ENCODE peak calls at places on chromosomes 13 and 19, in eight cellular contexts. One of them, this sample, is unnamed.

GRCh38 chr19:17243340-17243853 is 2.3 kb downstream of the NR2F6 start:
- DNase-seq in psoas muscle: no peak
- DNase-seq in HepG2: peak
- DNase-seq in IMR-90: no peak
- DNase-seq in transverse colon: peak
- DNase-seq in Panc1: no peak
- DNase-seq in CD8-positive, alpha-beta T cell: no peak
- DNase-seq in MM.1S: no peak
- DNase-seq in this sample: no peak

GRCh38 chr19:50172726-50173125 is 9.6 kb upstream of the IZUMO2 start:
- DNase-seq in psoas muscle: no peak
- DNase-seq in HepG2: no peak
- DNase-seq in IMR-90: no peak
- DNase-seq in transverse colon: no peak
- DNase-seq in Panc1: no peak
- DNase-seq in CD8-positive, alpha-beta T cell: no peak
- DNase-seq in MM.1S: no peak
- DNase-seq in this sample: no peak

GRCh38 chr19:49997709-49998108 is 27.5 kb downstream of the VRK3 start:
- DNase-seq in psoas muscle: no peak
- DNase-seq in HepG2: peak
- DNase-seq in IMR-90: peak
- DNase-seq in transverse colon: no peak
- DNase-seq in Panc1: no peak
- DNase-seq in CD8-positive, alpha-beta T cell: no peak
- DNase-seq in MM.1S: peak
- DNase-seq in this sample: no peak

GRCh38 chr13:75635621-75636338 is at the start of gene LMO7:
- DNase-seq in psoas muscle: peak
- DNase-seq in HepG2: peak
- DNase-seq in IMR-90: peak
- DNase-seq in transverse colon: peak
- DNase-seq in Panc1: no peak
- DNase-seq in CD8-positive, alpha-beta T cell: peak
- DNase-seq in MM.1S: peak
- DNase-seq in this sample: peak

GRCh38 chr13:95571941-95572340 is 19.4 kb downstream of the CLDN10 start:
- DNase-seq in psoas muscle: no peak
- DNase-seq in HepG2: no peak
- DNase-seq in IMR-90: no peak
- DNase-seq in transverse colon: no peak
- DNase-seq in Panc1: no peak
- DNase-seq in CD8-positive, alpha-beta T cell: no peak
- DNase-seq in MM.1S: no peak
- DNase-seq in this sample: no peak

GRCh38 chr13:74979703-74980102 is 502.3 kb downstream of the TBC1D4 start:
- DNase-seq in psoas muscle: no peak
- DNase-seq in HepG2: no peak
- DNase-seq in IMR-90: no peak
- DNase-seq in transverse colon: no peak
- DNase-seq in Panc1: no peak
- DNase-seq in CD8-positive, alpha-beta T cell: no peak
- DNase-seq in MM.1S: no peak
- DNase-seq in this sample: no peak

GRCh38 chr13:113934576-113934975 is 39.3 kb downstream of the C13orf46 start:
- DNase-seq in psoas muscle: peak
- DNase-seq in HepG2: no peak
- DNase-seq in IMR-90: no peak
- DNase-seq in transverse colon: peak
- DNase-seq in Panc1: no peak
- DNase-seq in CD8-positive, alpha-beta T cell: no peak
- DNase-seq in MM.1S: no peak
- DNase-seq in this sample: peak

GRCh38 chr13:100547805-100548204 is 40.8 kb downstream of the GGACT start:
- DNase-seq in psoas muscle: no peak
- DNase-seq in HepG2: no peak
- DNase-seq in IMR-90: no peak
- DNase-seq in transverse colon: no peak
- DNase-seq in Panc1: no peak
- DNase-seq in CD8-positive, alpha-beta T cell: no peak
- DNase-seq in MM.1S: no peak
- DNase-seq in this sample: no peak

GRCh38 chr19:27746691-27747380 is 1466.1 kb downstream of the UQCRFS1 start:
- DNase-seq in psoas muscle: peak
- DNase-seq in HepG2: no peak
- DNase-seq in IMR-90: peak
- DNase-seq in transverse colon: peak
- DNase-seq in Panc1: no peak
- DNase-seq in CD8-positive, alpha-beta T cell: peak
- DNase-seq in MM.1S: peak
- DNase-seq in this sample: peak

GRCh38 chr19:45211751-45212381 is 33.3 kb downstream of the BLOC1S3 start:
- DNase-seq in psoas muscle: peak
- DNase-seq in HepG2: no peak
- DNase-seq in IMR-90: no peak
- DNase-seq in transverse colon: no peak
- DNase-seq in Panc1: no peak
- DNase-seq in CD8-positive, alpha-beta T cell: no peak
- DNase-seq in MM.1S: no peak
- DNase-seq in this sample: peak

GRCh38 chr19:55153652-55154264 is 3.8 kb downstream of the TNNI3 start:
- DNase-seq in psoas muscle: no peak
- DNase-seq in HepG2: no peak
- DNase-seq in IMR-90: no peak
- DNase-seq in transverse colon: no peak
- DNase-seq in Panc1: no peak
- DNase-seq in CD8-positive, alpha-beta T cell: no peak
- DNase-seq in MM.1S: no peak
- DNase-seq in this sample: no peak

GRCh38 chr13:23790591-23791170 is 98.5 kb downstream of the MIPEP start:
- DNase-seq in psoas muscle: no peak
- DNase-seq in HepG2: no peak
- DNase-seq in IMR-90: peak
- DNase-seq in transverse colon: no peak
- DNase-seq in Panc1: no peak
- DNase-seq in CD8-positive, alpha-beta T cell: no peak
- DNase-seq in MM.1S: no peak
- DNase-seq in this sample: no peak

GRCh38 chr13:73146705-73147104 is 87.9 kb downstream of the KLF5 start:
- DNase-seq in psoas muscle: no peak
- DNase-seq in HepG2: no peak
- DNase-seq in IMR-90: peak
- DNase-seq in transverse colon: no peak
- DNase-seq in Panc1: no peak
- DNase-seq in CD8-positive, alpha-beta T cell: no peak
- DNase-seq in MM.1S: no peak
- DNase-seq in this sample: no peak

GRCh38 chr19:45798995-45799517 is 6.4 kb upstream of the DMWD start:
- DNase-seq in psoas muscle: peak
- DNase-seq in HepG2: peak
- DNase-seq in IMR-90: peak
- DNase-seq in transverse colon: peak
- DNase-seq in Panc1: no peak
- DNase-seq in CD8-positive, alpha-beta T cell: peak
- DNase-seq in MM.1S: peak
- DNase-seq in this sample: peak

DNA sequence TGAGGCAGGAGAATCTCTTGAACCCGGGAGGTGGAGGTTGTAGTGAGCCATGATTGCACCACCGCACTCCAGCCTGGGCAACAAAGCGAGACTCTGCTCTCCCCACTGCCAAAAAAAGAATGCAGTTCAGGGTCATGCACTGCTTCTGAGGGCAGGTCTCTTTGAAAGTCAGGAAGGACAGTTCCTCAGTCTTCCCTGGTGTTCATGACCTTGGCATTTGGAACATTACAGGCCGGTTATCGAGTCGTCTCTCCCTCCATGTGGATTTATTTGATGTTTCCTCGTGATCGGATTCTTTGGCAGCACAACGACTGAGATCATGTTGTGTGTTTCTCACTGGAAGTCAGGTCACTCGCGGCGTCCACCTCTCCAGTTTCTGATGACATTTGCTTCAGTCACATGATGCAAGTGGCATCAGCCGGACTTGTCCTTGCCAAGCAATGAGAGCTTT is 17.2 kb downstream of the FGF21 start:
- DNase-seq in psoas muscle: peak
- DNase-seq in HepG2: peak
- DNase-seq in IMR-90: no peak
- DNase-seq in transverse colon: no peak
- DNase-seq in Panc1: no peak
- DNase-seq in CD8-positive, alpha-beta T cell: no peak
- DNase-seq in MM.1S: no peak
- DNase-seq in this sample: no peak
- H3K27ac ChIP-seq in psoas muscle: peak
- H3K27ac ChIP-seq in HepG2: peak
- H3K27ac ChIP-seq in IMR-90: no peak
- H3K27ac ChIP-seq in transverse colon: no peak
- H3K27ac ChIP-seq in Panc1: no peak
- H3K27ac ChIP-seq in CD8-positive, alpha-beta T cell: no peak
- H3K27ac ChIP-seq in MM.1S: no peak
- H3K27ac ChIP-seq in this sample: no peak

GRCh38 chr13:60492187-60492586 is 95.2 kb downstream of the TDRD3 start:
- DNase-seq in psoas muscle: no peak
- DNase-seq in HepG2: no peak
- DNase-seq in IMR-90: no peak
- DNase-seq in transverse colon: no peak
- DNase-seq in Panc1: no peak
- DNase-seq in CD8-positive, alpha-beta T cell: no peak
- DNase-seq in MM.1S: no peak
- DNase-seq in this sample: no peak

GRCh38 chr13:60494296-60494695 is 97.3 kb downstream of the TDRD3 start:
- DNase-seq in psoas muscle: no peak
- DNase-seq in HepG2: no peak
- DNase-seq in IMR-90: no peak
- DNase-seq in transverse colon: no peak
- DNase-seq in Panc1: no peak
- DNase-seq in CD8-positive, alpha-beta T cell: no peak
- DNase-seq in MM.1S: no peak
- DNase-seq in this sample: no peak
- H3K27ac ChIP-seq in psoas muscle: no peak
- H3K27ac ChIP-seq in HepG2: no peak
- H3K27ac ChIP-seq in IMR-90: no peak
- H3K27ac ChIP-seq in transverse colon: no peak
- H3K27ac ChIP-seq in Panc1: no peak
- H3K27ac ChIP-seq in CD8-positive, alpha-beta T cell: no peak
- H3K27ac ChIP-seq in MM.1S: no peak
- H3K27ac ChIP-seq in this sample: no peak

DNA sequence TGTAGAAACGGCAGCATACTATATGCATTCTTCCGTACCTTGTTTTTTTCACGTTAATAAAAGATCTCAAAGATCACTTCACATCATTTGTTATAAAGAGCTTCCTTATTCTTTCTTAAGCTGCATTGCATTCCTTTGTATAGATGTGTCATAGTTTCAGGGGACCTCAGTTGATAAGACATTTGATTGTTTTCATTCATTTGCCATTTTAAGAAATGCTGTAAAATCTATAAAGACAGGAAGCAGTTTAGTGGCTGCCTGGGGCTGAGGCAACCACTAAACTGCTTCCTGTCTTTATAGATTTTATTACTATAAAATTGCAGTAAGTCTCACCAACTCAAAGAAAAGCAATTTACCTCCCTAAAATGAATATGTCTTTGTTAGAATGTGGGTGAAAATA is 59.4 kb downstream of the ZDHHC20 start:
- DNase-seq in psoas muscle: no peak
- DNase-seq in HepG2: no peak
- DNase-seq in IMR-90: peak
- DNase-seq in transverse colon: no peak
- DNase-seq in Panc1: no peak
- DNase-seq in CD8-positive, alpha-beta T cell: no peak
- DNase-seq in MM.1S: no peak
- DNase-seq in this sample: no peak
- H3K27ac ChIP-seq in psoas muscle: no peak
- H3K27ac ChIP-seq in HepG2: no peak
- H3K27ac ChIP-seq in IMR-90: no peak
- H3K27ac ChIP-seq in transverse colon: no peak
- H3K27ac ChIP-seq in Panc1: no peak
- H3K27ac ChIP-seq in CD8-positive, alpha-beta T cell: no peak
- H3K27ac ChIP-seq in MM.1S: no peak
- H3K27ac ChIP-seq in this sample: no peak

GRCh38 chr19:13031917-13032623 is 36.8 kb downstream of the NFIX start:
- DNase-seq in psoas muscle: peak
- DNase-seq in HepG2: peak
- DNase-seq in IMR-90: peak
- DNase-seq in transverse colon: no peak
- DNase-seq in Panc1: no peak
- DNase-seq in CD8-positive, alpha-beta T cell: no peak
- DNase-seq in MM.1S: no peak
- DNase-seq in this sample: no peak
- H3K27ac ChIP-seq in psoas muscle: peak
- H3K27ac ChIP-seq in HepG2: peak
- H3K27ac ChIP-seq in IMR-90: peak
- H3K27ac ChIP-seq in transverse colon: peak
- H3K27ac ChIP-seq in Panc1: peak
- H3K27ac ChIP-seq in CD8-positive, alpha-beta T cell: no peak
- H3K27ac ChIP-seq in MM.1S: no peak
- H3K27ac ChIP-seq in this sample: no peak

GRCh38 chr13:102879793-102880499 is 34.1 kb downstream of the ERCC5 start:
- DNase-seq in psoas muscle: no peak
- DNase-seq in HepG2: no peak
- DNase-seq in IMR-90: no peak
- DNase-seq in transverse colon: no peak
- DNase-seq in Panc1: no peak
- DNase-seq in CD8-positive, alpha-beta T cell: no peak
- DNase-seq in MM.1S: no peak
- DNase-seq in this sample: no peak
- H3K27ac ChIP-seq in psoas muscle: peak
- H3K27ac ChIP-seq in HepG2: no peak
- H3K27ac ChIP-seq in IMR-90: no peak
- H3K27ac ChIP-seq in transverse colon: no peak
- H3K27ac ChIP-seq in Panc1: no peak
- H3K27ac ChIP-seq in CD8-positive, alpha-beta T cell: no peak
- H3K27ac ChIP-seq in MM.1S: no peak
- H3K27ac ChIP-seq in this sample: no peak

GRCh38 chr19:38381138-38381537 is 6.7 kb downstream of the GGN start:
- DNase-seq in psoas muscle: no peak
- DNase-seq in HepG2: no peak
- DNase-seq in IMR-90: no peak
- DNase-seq in transverse colon: no peak
- DNase-seq in Panc1: no peak
- DNase-seq in CD8-positive, alpha-beta T cell: no peak
- DNase-seq in MM.1S: no peak
- DNase-seq in this sample: no peak
- H3K27ac ChIP-seq in psoas muscle: no peak
- H3K27ac ChIP-seq in HepG2: no peak
- H3K27ac ChIP-seq in IMR-90: no peak
- H3K27ac ChIP-seq in transverse colon: no peak
- H3K27ac ChIP-seq in Panc1: no peak
- H3K27ac ChIP-seq in CD8-positive, alpha-beta T cell: no peak
- H3K27ac ChIP-seq in MM.1S: no peak
- H3K27ac ChIP-seq in this sample: no peak

This sample was measured in spleen.